ENCODE peak calls at places on chromosomes 12 and 14, in seven cellular contexts. One of them, this sample, is unnamed.

GRCh38 chr12:117850048-117850447 is 118.7 kb downstream of the KSR2 start:
- DNase-seq in fibroblast of lung: peak
- DNase-seq in endodermal cell: peak
- DNase-seq in adipocyte: peak
- DNase-seq in GM23248: peak
- DNase-seq in PC-3: peak
- DNase-seq in mesenchymal stem cell: peak
- DNase-seq in this sample: peak

GRCh38 chr12:48160807-48161206 is 3.5 kb upstream of the ASB8 start:
- DNase-seq in fibroblast of lung: peak
- DNase-seq in adipocyte: no peak
- DNase-seq in PC-3: no peak
- DNase-seq in endodermal cell: no peak
- DNase-seq in mesenchymal stem cell: no peak
- DNase-seq in GM23248: peak
- DNase-seq in this sample: no peak

GRCh38 chr12:106246891-106247730 is 709 bp downstream of the CKAP4 start:
- DNase-seq in GM23248: peak
- DNase-seq in fibroblast of lung: peak
- DNase-seq in mesenchymal stem cell: peak
- DNase-seq in endodermal cell: peak
- DNase-seq in adipocyte: peak
- DNase-seq in PC-3: peak
- DNase-seq in this sample: peak

GRCh38 chr12:124919646-124920352 is 5.3 kb upstream of the UBC start:
- DNase-seq in fibroblast of lung: peak
- DNase-seq in GM23248: peak
- DNase-seq in mesenchymal stem cell: peak
- DNase-seq in adipocyte: no peak
- DNase-seq in PC-3: peak
- DNase-seq in endodermal cell: peak
- DNase-seq in this sample: peak

GRCh38 chr14:23182372-23183014 is 967 bp downstream of the SLC7A8 start:
- DNase-seq in endodermal cell: peak
- DNase-seq in PC-3: peak
- DNase-seq in GM23248: peak
- DNase-seq in mesenchymal stem cell: no peak
- DNase-seq in adipocyte: peak
- DNase-seq in fibroblast of lung: no peak
- DNase-seq in this sample: peak

GRCh38 chr12:104627231-104627974 is 170.7 kb downstream of the CHST11 start:
- DNase-seq in fibroblast of lung: no peak
- DNase-seq in GM23248: no peak
- DNase-seq in PC-3: no peak
- DNase-seq in endodermal cell: no peak
- DNase-seq in adipocyte: no peak
- DNase-seq in mesenchymal stem cell: no peak
- DNase-seq in this sample: no peak

GRCh38 chr12:2354151-2354991 is 301.6 kb downstream of the CACNA1C start:
- DNase-seq in adipocyte: no peak
- DNase-seq in GM23248: no peak
- DNase-seq in mesenchymal stem cell: no peak
- DNase-seq in fibroblast of lung: peak
- DNase-seq in PC-3: no peak
- DNase-seq in endodermal cell: peak
- DNase-seq in this sample: peak

GRCh38 chr12:12722351-12723146 is 5.4 kb downstream of the CDKN1B start:
- DNase-seq in mesenchymal stem cell: peak
- DNase-seq in adipocyte: peak
- DNase-seq in PC-3: peak
- DNase-seq in fibroblast of lung: peak
- DNase-seq in endodermal cell: peak
- DNase-seq in GM23248: peak
- DNase-seq in this sample: no peak

GRCh38 chr14:33679461-33680225 is 271.2 kb downstream of the EGLN3 start:
- DNase-seq in GM23248: peak
- DNase-seq in PC-3: peak
- DNase-seq in fibroblast of lung: peak
- DNase-seq in adipocyte: peak
- DNase-seq in mesenchymal stem cell: peak
- DNase-seq in endodermal cell: no peak
- DNase-seq in this sample: no peak

GRCh38 chr14:80464531-80465149 is 253.3 kb upstream of the DIO2 start:
- DNase-seq in GM23248: no peak
- DNase-seq in PC-3: no peak
- DNase-seq in fibroblast of lung: no peak
- DNase-seq in mesenchymal stem cell: no peak
- DNase-seq in adipocyte: no peak
- DNase-seq in endodermal cell: peak
- DNase-seq in this sample: peak

GRCh38 chr12:94171595-94171930 is 23.2 kb downstream of the PLXNC1 start:
- DNase-seq in mesenchymal stem cell: peak
- DNase-seq in adipocyte: no peak
- DNase-seq in endodermal cell: no peak
- DNase-seq in fibroblast of lung: peak
- DNase-seq in PC-3: no peak
- DNase-seq in GM23248: peak
- DNase-seq in this sample: peak

GRCh38 chr14:61519106-61519505 is 176.2 kb upstream of the HIF1A start:
- DNase-seq in fibroblast of lung: no peak
- DNase-seq in PC-3: no peak
- DNase-seq in endodermal cell: no peak
- DNase-seq in adipocyte: no peak
- DNase-seq in mesenchymal stem cell: no peak
- DNase-seq in GM23248: no peak
- DNase-seq in this sample: no peak

GRCh38 chr14:56247495-56248087 is 129.4 kb downstream of the PELI2 start:
- DNase-seq in GM23248: peak
- DNase-seq in endodermal cell: no peak
- DNase-seq in PC-3: peak
- DNase-seq in adipocyte: peak
- DNase-seq in mesenchymal stem cell: peak
- DNase-seq in fibroblast of lung: peak
- DNase-seq in this sample: no peak

GRCh38 chr14:72946491-72946890 is 20.2 kb downstream of the DCAF4 start:
- DNase-seq in PC-3: peak
- DNase-seq in mesenchymal stem cell: peak
- DNase-seq in endodermal cell: no peak
- DNase-seq in fibroblast of lung: peak
- DNase-seq in adipocyte: peak
- DNase-seq in GM23248: no peak
- DNase-seq in this sample: no peak

GRCh38 chr14:36052063-36052462 is 124.5 kb downstream of the PTCSC3 start:
- DNase-seq in fibroblast of lung: no peak
- DNase-seq in mesenchymal stem cell: no peak
- DNase-seq in PC-3: no peak
- DNase-seq in GM23248: no peak
- DNase-seq in endodermal cell: no peak
- DNase-seq in adipocyte: no peak
- DNase-seq in this sample: no peak

GRCh38 chr12:52821826-52822660 is 8.1 kb upstream of the KRT4 start:
- DNase-seq in mesenchymal stem cell: no peak
- DNase-seq in GM23248: peak
- DNase-seq in fibroblast of lung: no peak
- DNase-seq in PC-3: peak
- DNase-seq in endodermal cell: no peak
- DNase-seq in adipocyte: peak
- DNase-seq in this sample: no peak

GRCh38 chr12:32454075-32454474 is 54.7 kb downstream of the FGD4 start:
- DNase-seq in fibroblast of lung: peak
- DNase-seq in PC-3: peak
- DNase-seq in endodermal cell: peak
- DNase-seq in adipocyte: peak
- DNase-seq in GM23248: peak
- DNase-seq in mesenchymal stem cell: peak
- DNase-seq in this sample: peak

GRCh38 chr12:121580959-121581680 is at the start of gene KDM2B:
- DNase-seq in PC-3: peak
- DNase-seq in GM23248: peak
- DNase-seq in adipocyte: peak
- DNase-seq in fibroblast of lung: peak
- DNase-seq in endodermal cell: peak
- DNase-seq in mesenchymal stem cell: peak
- DNase-seq in this sample: peak

GRCh38 chr14:80491131-80491530 is 279.8 kb upstream of the DIO2 start:
- DNase-seq in adipocyte: peak
- DNase-seq in GM23248: peak
- DNase-seq in PC-3: no peak
- DNase-seq in endodermal cell: peak
- DNase-seq in fibroblast of lung: peak
- DNase-seq in mesenchymal stem cell: peak
- DNase-seq in this sample: peak

GRCh38 chr12:108881953-108882352 is 2.1 kb downstream of the DAO start:
- DNase-seq in endodermal cell: no peak
- DNase-seq in mesenchymal stem cell: no peak
- DNase-seq in GM23248: no peak
- DNase-seq in adipocyte: no peak
- DNase-seq in fibroblast of lung: no peak
- DNase-seq in PC-3: peak
- DNase-seq in this sample: no peak

GRCh38 chr12:125017801-125018200 is 24.4 kb downstream of the BRI3BP start:
- DNase-seq in fibroblast of lung: no peak
- DNase-seq in PC-3: no peak
- DNase-seq in GM23248: no peak
- DNase-seq in adipocyte: no peak
- DNase-seq in mesenchymal stem cell: no peak
- DNase-seq in endodermal cell: no peak
- DNase-seq in this sample: no peak

GRCh38 chr12:1470051-1470450 is 124.3 kb downstream of the FBXL14 start:
- DNase-seq in adipocyte: no peak
- DNase-seq in endodermal cell: no peak
- DNase-seq in fibroblast of lung: no peak
- DNase-seq in PC-3: no peak
- DNase-seq in mesenchymal stem cell: no peak
- DNase-seq in GM23248: no peak
- DNase-seq in this sample: no peak

GRCh38 chr14:76917158-76917596 is 91.0 kb downstream of the LRRC74A start:
- DNase-seq in GM23248: peak
- DNase-seq in PC-3: peak
- DNase-seq in endodermal cell: peak
- DNase-seq in adipocyte: peak
- DNase-seq in mesenchymal stem cell: peak
- DNase-seq in fibroblast of lung: peak
- DNase-seq in this sample: peak

GRCh38 chr12:118436986-118437385 is 60.6 kb downstream of the SUDS3 start:
- DNase-seq in mesenchymal stem cell: no peak
- DNase-seq in GM23248: peak
- DNase-seq in endodermal cell: peak
- DNase-seq in adipocyte: peak
- DNase-seq in PC-3: no peak
- DNase-seq in fibroblast of lung: peak
- DNase-seq in this sample: no peak

GRCh38 chr14:23357261-23357660 is 4.6 kb upstream of the SLC22A17 start:
- DNase-seq in PC-3: no peak
- DNase-seq in fibroblast of lung: no peak
- DNase-seq in adipocyte: no peak
- DNase-seq in endodermal cell: no peak
- DNase-seq in GM23248: no peak
- DNase-seq in mesenchymal stem cell: no peak
- DNase-seq in this sample: no peak

GRCh38 chr12:19440019-19440858 is 947 bp downstream of the AEBP2 start:
- DNase-seq in PC-3: peak
- DNase-seq in fibroblast of lung: peak
- DNase-seq in adipocyte: peak
- DNase-seq in GM23248: peak
- DNase-seq in mesenchymal stem cell: peak
- DNase-seq in endodermal cell: peak
- DNase-seq in this sample: peak

DNA sequence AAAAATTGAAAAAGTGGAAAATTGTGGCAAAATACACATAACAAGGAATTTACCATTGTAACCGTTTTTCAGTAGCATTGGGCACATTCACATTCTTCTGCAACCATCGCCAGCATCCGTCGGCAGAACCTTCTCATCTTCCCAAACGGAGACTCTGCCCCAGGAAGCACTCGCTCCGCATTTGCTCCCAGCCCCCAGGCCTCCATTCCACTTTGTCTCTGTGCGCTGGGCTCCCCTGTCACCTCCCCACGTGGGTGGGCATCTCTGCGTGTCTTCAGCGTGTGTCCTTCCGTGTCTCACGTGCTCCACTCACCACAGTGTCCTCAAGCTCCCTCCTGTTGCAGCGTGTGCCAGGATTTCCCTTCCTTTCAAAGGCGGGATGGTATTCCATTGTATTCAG is 9.9 kb downstream of the GPR132 start:
- DNase-seq in adipocyte: no peak
- DNase-seq in mesenchymal stem cell: no peak
- DNase-seq in PC-3: no peak
- DNase-seq in endodermal cell: no peak
- DNase-seq in GM23248: no peak
- DNase-seq in fibroblast of lung: no peak
- DNase-seq in this sample: no peak
- H3K9ac ChIP-seq in adipocyte: no peak
- H3K9ac ChIP-seq in mesenchymal stem cell: no peak
- H3K9ac ChIP-seq in PC-3: no peak
- H3K9ac ChIP-seq in endodermal cell: no peak
- H3K9ac ChIP-seq in GM23248: no peak
- H3K9ac ChIP-seq in fibroblast of lung: no peak
- H3K9ac ChIP-seq in this sample: peak

GRCh38 chr12:38384816-38385491 is 68.4 kb downstream of the ALG10B start:
- DNase-seq in fibroblast of lung: no peak
- DNase-seq in PC-3: peak
- DNase-seq in GM23248: no peak
- DNase-seq in endodermal cell: peak
- DNase-seq in adipocyte: no peak
- DNase-seq in mesenchymal stem cell: no peak
- DNase-seq in this sample: peak
- H3K9ac ChIP-seq in fibroblast of lung: no peak
- H3K9ac ChIP-seq in PC-3: peak
- H3K9ac ChIP-seq in GM23248: no peak
- H3K9ac ChIP-seq in endodermal cell: peak
- H3K9ac ChIP-seq in adipocyte: no peak
- H3K9ac ChIP-seq in mesenchymal stem cell: no peak
- H3K9ac ChIP-seq in this sample: no peak

DNA sequence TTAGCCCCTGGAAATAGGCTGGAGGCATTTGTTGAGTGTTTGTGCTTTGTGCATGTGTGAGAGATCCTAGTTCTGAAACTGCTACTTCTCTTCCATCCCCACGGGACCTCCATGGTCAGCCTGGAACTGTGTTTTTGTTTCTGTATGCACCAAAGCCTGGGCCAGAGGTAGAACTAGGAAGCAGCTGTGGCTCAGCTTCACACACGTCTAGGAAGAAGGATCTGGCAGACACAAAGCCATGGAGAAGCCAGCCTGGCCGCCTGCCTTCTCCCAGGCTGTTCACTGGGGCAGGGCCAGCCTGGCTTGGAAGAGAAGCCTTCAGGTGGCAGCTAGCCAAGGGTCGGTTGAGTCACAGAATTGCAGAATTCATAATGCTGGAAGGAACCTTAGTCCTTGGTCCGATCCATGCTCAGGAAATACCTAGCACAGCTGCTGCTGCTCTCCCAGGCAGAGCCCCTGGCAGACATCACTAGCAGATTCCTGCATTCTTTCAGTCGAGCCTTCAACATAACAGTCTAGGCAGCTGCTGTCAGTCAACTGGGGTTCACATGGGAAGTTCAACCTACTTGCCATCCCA is 27.0 kb downstream of the RIN3 start:
- DNase-seq in mesenchymal stem cell: peak
- DNase-seq in GM23248: peak
- DNase-seq in endodermal cell: no peak
- DNase-seq in adipocyte: peak
- DNase-seq in fibroblast of lung: peak
- DNase-seq in PC-3: peak
- DNase-seq in this sample: peak
- H3K9ac ChIP-seq in mesenchymal stem cell: peak
- H3K9ac ChIP-seq in GM23248: peak
- H3K9ac ChIP-seq in endodermal cell: no peak
- H3K9ac ChIP-seq in adipocyte: peak
- H3K9ac ChIP-seq in fibroblast of lung: peak
- H3K9ac ChIP-seq in PC-3: no peak
- H3K9ac ChIP-seq in this sample: no peak

GRCh38 chr12:130143136-130143535 is 19.1 kb upstream of the FZD10 start:
- DNase-seq in GM23248: no peak
- DNase-seq in endodermal cell: no peak
- DNase-seq in PC-3: no peak
- DNase-seq in mesenchymal stem cell: no peak
- DNase-seq in adipocyte: no peak
- DNase-seq in fibroblast of lung: no peak
- DNase-seq in this sample: no peak
- H3K9ac ChIP-seq in GM23248: no peak
- H3K9ac ChIP-seq in endodermal cell: no peak
- H3K9ac ChIP-seq in PC-3: no peak
- H3K9ac ChIP-seq in mesenchymal stem cell: no peak
- H3K9ac ChIP-seq in adipocyte: no peak
- H3K9ac ChIP-seq in fibroblast of lung: no peak
- H3K9ac ChIP-seq in this sample: no peak